ENCODE peak calls at places on chromosomes 5 and 9, in ten cellular contexts. K is PC-3, O is fibroblast of lung, I is IMR-90, Z is Karpas-422, F is GM12878, A is NT2/D1, H is mammary epithelial cell, L is colonic mucosa, G is kidney. T is an unnamed sample. For H3K4me1, the result is how much of the 10 kb centered on the place peaks cover.

GRCh38 chr5:117999939-118000549 is 988.3 kb downstream of the DTWD2 start:
- DNase-seq in A (no peak), K (no peak), O (peak), G (no peak), L (no peak), H (no peak), F (peak), Z (no peak), I (no peak), T (peak)

GRCh38 chr5:96664669-96665068 is 2.5 kb downstream of the CAST start:
- DNase-seq in F (no peak), O (no peak), K (no peak), H (no peak), Z (no peak), G (no peak), L (no peak), A (no peak), I (no peak), T (no peak)

GRCh38 chr5:79832911-79833310 is 143.3 kb downstream of the CMYA5 start:
- DNase-seq in G (no peak), I (no peak), F (no peak), L (no peak), O (no peak), Z (no peak), K (no peak), H (no peak), A (no peak), T (no peak)

GRCh38 chr5:80871541-80871961 is 88.6 kb upstream of the RASGRF2 start:
- DNase-seq in L (no peak), O (peak), Z (no peak), G (no peak), I (peak), F (no peak), A (no peak), K (peak), H (peak), T (no peak)

GRCh38 chr5:7764452-7764851 is 86.5 kb downstream of the CFAP90 start:
- DNase-seq in O (no peak), F (no peak), I (no peak), Z (no peak), H (no peak), L (no peak), A (no peak), K (no peak), G (no peak), T (no peak)

GRCh38 chr5:88770290-88771257 is 112.4 kb downstream of the MEF2C start:
- DNase-seq in F (no peak), H (no peak), L (no peak), K (peak), I (peak), A (no peak), Z (no peak), G (no peak), O (peak), T (peak)

GRCh38 chr5:16467363-16468219 is 2.0 kb upstream of the ZNF622 start:
- DNase-seq in L (no peak), H (peak), Z (peak), G (no peak), K (peak), I (peak), O (peak), A (no peak), F (peak), T (peak)

GRCh38 chr5:51386916-51387853 is 3.9 kb downstream of the ISL1 start:
- DNase-seq in K (no peak), G (no peak), A (no peak), Z (no peak), I (no peak), H (no peak), F (no peak), L (no peak), O (no peak), T (no peak)

GRCh38 chr9:124514125-124514524 is 6.9 kb upstream of the NR5A1 start:
- DNase-seq in K (no peak), O (no peak), G (no peak), H (no peak), Z (no peak), A (no peak), F (no peak), I (no peak), L (no peak), T (no peak)

GRCh38 chr9:83964973-83965349 is 15.1 kb downstream of the HNRNPK start:
- DNase-seq in K (no peak), G (no peak), Z (peak), A (no peak), L (no peak), I (peak), O (peak), F (no peak), H (no peak), T (peak)

GRCh38 chr5:75630875-75631274 is 19.6 kb downstream of the ANKDD1B start:
- DNase-seq in G (no peak), H (no peak), K (no peak), L (no peak), Z (no peak), F (no peak), I (no peak), A (no peak), O (no peak), T (no peak)

GRCh38 chr9:72524820-72525539 is 3.6 kb downstream of the TMC1 start:
- DNase-seq in L (peak), Z (no peak), H (peak), I (peak), F (peak), G (no peak), K (peak), O (peak), A (peak), T (peak)

GRCh38 chr5:94847726-94848125 is 229.3 kb downstream of the SLF1 start:
- DNase-seq in H (no peak), Z (peak), F (no peak), K (no peak), L (no peak), G (no peak), A (no peak), I (no peak), O (no peak), T (no peak)

GRCh38 chr9:38432922-38433510 is 8.8 kb upstream of the IGFBPL1 start:
- DNase-seq in H (peak), Z (peak), G (no peak), O (peak), I (peak), F (no peak), L (peak), K (peak), A (no peak), T (peak)

GRCh38 chr5:143887302-143887638 is 75.3 kb downstream of the HMHB1 start:
- DNase-seq in I (peak), O (peak), A (no peak), G (peak), H (peak), Z (no peak), L (no peak), K (peak), F (no peak), T (peak)

GRCh38 chr5:177982072-177982727 is 13.8 kb downstream of the PROP1 start:
- DNase-seq in Z (peak), O (no peak), G (no peak), H (no peak), I (no peak), K (peak), A (no peak), L (no peak), F (no peak), T (no peak)

GRCh38 chr5:79563247-79563590 is 49.0 kb upstream of the TENT2 start:
- DNase-seq in H (no peak), A (no peak), L (no peak), G (no peak), O (no peak), I (no peak), F (no peak), Z (no peak), K (no peak), T (no peak)

GRCh38 chr5:159359408-159359807 is 29.1 kb upstream of the IL12B start:
- DNase-seq in A (no peak), L (no peak), K (no peak), I (no peak), O (no peak), G (no peak), Z (no peak), F (no peak), H (no peak), T (no peak)

GRCh38 chr9:11257992-11258391 is 645.2 kb upstream of the PTPRD start:
- DNase-seq in K (no peak), G (no peak), F (no peak), L (no peak), Z (no peak), I (no peak), H (no peak), O (no peak), A (no peak), T (no peak)

GRCh38 chr9:94819161-94819677 is 92.7 kb downstream of the AOPEP start:
- DNase-seq in Z (no peak), A (no peak), H (no peak), O (peak), I (no peak), L (no peak), G (peak), K (peak), F (no peak), T (no peak)

GRCh38 chr5:76175051-76175666 is 92.0 kb downstream of the SV2C start:
- DNase-seq in H (peak), K (peak), G (no peak), A (peak), Z (peak), F (peak), L (peak), I (peak), O (peak), T (peak)

GRCh38 chr9:135886147-135886981 is 21.0 kb downstream of the CAMSAP1 start:
- DNase-seq in F (no peak), G (no peak), Z (no peak), K (no peak), O (no peak), L (no peak), I (no peak), A (no peak), H (peak), T (peak)

GRCh38 chr9:135883410-135884089 is 23.8 kb downstream of the CAMSAP1 start:
- DNase-seq in G (no peak), L (no peak), A (no peak), K (no peak), I (no peak), F (no peak), Z (peak), O (no peak), H (no peak), T (no peak)

GRCh38 chr9:135884328-135885035 is 22.9 kb downstream of the CAMSAP1 start:
- DNase-seq in I (peak), Z (no peak), L (no peak), H (no peak), K (peak), O (peak), F (no peak), A (no peak), G (no peak), T (peak)

GRCh38 chr9:135887021-135887507 is 20.3 kb downstream of the CAMSAP1 start:
- DNase-seq in O (peak), L (no peak), Z (no peak), H (peak), K (no peak), F (no peak), I (peak), A (no peak), G (no peak), T (peak)

GRCh38 chr9:135885100-135885853 is 22.1 kb downstream of the CAMSAP1 start:
- DNase-seq in O (peak), A (no peak), I (peak), H (no peak), F (no peak), Z (no peak), G (no peak), K (peak), L (no peak), T (peak)
- H3K4me1 ChIP-seq in O (under half), A (under half), I (under half), H (half or more), F (under half), Z (half or more), G (under half), K (under half), L (under half), T (under half)

DNA sequence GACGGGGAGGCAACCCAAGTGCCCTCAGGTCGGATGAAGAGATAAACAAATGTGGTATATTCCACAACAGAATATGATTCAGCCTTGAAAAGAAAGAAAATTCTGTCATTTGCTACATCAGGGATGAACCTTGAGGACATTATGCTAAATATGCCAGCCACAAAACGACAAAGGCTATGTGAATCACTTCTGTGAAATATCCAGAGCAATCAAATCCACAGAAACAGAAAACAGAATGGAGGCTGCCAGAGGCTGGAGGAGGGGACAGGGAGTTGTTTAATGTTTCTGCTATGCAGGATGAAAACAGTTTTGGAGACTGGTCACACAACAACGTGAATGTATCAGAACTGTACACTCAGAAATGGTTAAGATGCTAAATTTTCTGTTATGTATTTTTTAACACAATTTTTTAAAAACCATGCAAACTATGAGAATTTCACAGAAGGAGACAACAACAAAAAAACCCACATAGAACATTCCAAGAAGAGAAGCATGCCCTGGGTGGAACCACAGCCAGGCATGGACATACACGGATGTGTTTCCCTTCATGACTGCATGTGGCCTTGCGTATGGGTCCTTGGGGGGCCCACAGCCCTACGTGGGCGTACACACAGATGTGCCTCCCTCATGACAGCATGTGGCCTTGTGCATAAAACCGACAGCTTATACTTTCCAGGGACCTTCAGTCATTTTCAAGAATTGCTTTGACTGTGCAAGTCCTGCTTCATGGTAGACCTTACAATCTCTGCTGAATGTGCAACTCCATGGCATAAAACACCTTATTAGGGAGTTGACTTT is 146.7 kb downstream of the ROR2 start:
- DNase-seq in I (peak), G (no peak), A (no peak), F (no peak), H (no peak), L (no peak), K (no peak), O (peak), Z (no peak), T (peak)
- H3K9ac ChIP-seq in I (no peak), G (no peak), A (no peak), F (no peak), H (no peak), L (no peak), K (no peak), O (no peak), Z (no peak), T (peak)

GRCh38 chr9:68717554-68718453 is 12.8 kb downstream of the PIP5K1B start:
- DNase-seq in K (no peak), Z (no peak), O (no peak), F (no peak), I (no peak), A (no peak), H (no peak), L (no peak), G (no peak), T (no peak)
- H3K4me1 ChIP-seq in K (under half), Z (under half), O (under half), F (under half), I (under half), A (under half), H (under half), L (under half), G (under half), T (under half)

GRCh38 chr5:138873886-138874200 is 1.3 kb downstream of the LRRTM2 start:
- DNase-seq in I (no peak), O (no peak), F (no peak), A (no peak), L (no peak), K (no peak), H (no peak), G (no peak), Z (no peak), T (no peak)
- H3K9ac ChIP-seq in I (no peak), O (no peak), F (no peak), A (no peak), L (no peak), K (no peak), H (peak), G (no peak), Z (no peak), T (no peak)

GRCh38 chr5:132202711-132203463 is 24.8 kb downstream of the P4HA2 start:
- DNase-seq in Z (no peak), O (no peak), G (no peak), K (no peak), F (no peak), L (no peak), H (no peak), A (no peak), I (peak), T (no peak)
- H3K4me1 ChIP-seq in Z (half or more), O (under half), G (under half), K (under half), F (under half), L (under half), H (under half), A (under half), I (under half), T (under half)

GRCh38 chr9:15293727-15294405 is 13.2 kb downstream of the TTC39B start:
- DNase-seq in I (no peak), G (no peak), Z (no peak), K (no peak), F (no peak), O (peak), L (no peak), A (no peak), H (no peak), T (no peak)
- H3K9ac ChIP-seq in I (no peak), G (no peak), Z (no peak), K (no peak), F (no peak), O (no peak), L (no peak), A (no peak), H (no peak), T (peak)

GRCh38 chr5:124905256-124905655 is 158.8 kb upstream of the ZNF608 start:
- DNase-seq in I (no peak), A (no peak), Z (no peak), F (no peak), L (no peak), G (no peak), H (no peak), O (no peak), K (no peak), T (no peak)

GRCh38 chr5:124908603-124909451 is 162.4 kb upstream of the ZNF608 start:
- DNase-seq in I (peak), H (peak), A (no peak), O (no peak), Z (no peak), G (no peak), L (no peak), F (peak), K (no peak), T (no peak)

GRCh38 chr5:124907098-124907644 is 160.7 kb upstream of the ZNF608 start:
- DNase-seq in L (no peak), O (no peak), A (no peak), K (no peak), F (no peak), I (no peak), Z (no peak), G (no peak), H (peak), T (no peak)

GRCh38 chr5:124905756-124906155 is 159.3 kb upstream of the ZNF608 start:
- DNase-seq in Z (no peak), I (no peak), K (no peak), F (no peak), H (no peak), A (no peak), L (no peak), O (no peak), G (no peak), T (no peak)

GRCh38 chr5:124906339-124907097 is 160.1 kb upstream of the ZNF608 start:
- DNase-seq in O (peak), H (peak), L (peak), F (no peak), K (peak), G (peak), I (peak), A (no peak), Z (no peak), T (peak)
- H3K4me1 ChIP-seq in O (under half), H (under half), L (under half), F (under half), K (under half), G (under half), I (under half), A (under half), Z (under half), T (under half)

GRCh38 chr9:35812025-35812602 is at the start of gene SPAG8:
- DNase-seq in H (peak), O (peak), K (peak), F (peak), G (peak), L (peak), A (peak), I (peak), Z (peak), T (peak)
- H3K9ac ChIP-seq in H (no peak), O (peak), K (no peak), F (peak), G (peak), L (peak), A (peak), I (peak), Z (peak), T (peak)

GRCh38 chr5:59795141-59795540 is 98.4 kb downstream of the PDE4D start:
- DNase-seq in A (no peak), O (no peak), G (no peak), I (no peak), H (no peak), Z (no peak), K (no peak), L (no peak), F (no peak), T (no peak)
- H3K4me1 ChIP-seq in A (under half), O (under half), G (under half), I (under half), H (under half), Z (under half), K (half or more), L (under half), F (under half), T (under half)

T was measured in adipocyte.